ENCODE peak calls at places on chromosomes 6 and 20, in five cellular contexts. C, B, G, F and T are unnamed samples.

GRCh38 chr6:164273491-164273890 is 859.0 kb downstream of the QKI start:
- DNase-seq in C (no peak), B (no peak), G (no peak), F (no peak), T (no peak)

GRCh38 chr20:4483481-4483880 is 238.2 kb upstream of the PRND start:
- DNase-seq in C (peak), B (no peak), G (no peak), F (no peak), T (no peak)

GRCh38 chr6:168380956-168381605 is 59.9 kb upstream of the SMOC2 start:
- DNase-seq in C (no peak), B (no peak), G (no peak), F (no peak), T (no peak)

GRCh38 chr20:1499528-1500420 is 8.6 kb upstream of the SIRPB2 start:
- DNase-seq in C (no peak), B (no peak), G (no peak), F (no peak), T (no peak)

GRCh38 chr20:63860325-63861051 is 810 bp upstream of the ABHD16B start:
- DNase-seq in C (no peak), B (no peak), G (no peak), F (no peak), T (no peak)

GRCh38 chr6:32883789-32884188 is 29.8 kb downstream of the PSMB9 start:
- DNase-seq in C (peak), B (peak), G (peak), F (peak), T (no peak)

GRCh38 chr6:142416179-142416578 is 114.4 kb downstream of the ADGRG6 start:
- DNase-seq in C (peak), B (peak), G (peak), F (no peak), T (no peak)

GRCh38 chr6:150659046-150659763 is 59.5 kb downstream of the PLEKHG1 start:
- DNase-seq in C (no peak), B (no peak), G (no peak), F (no peak), T (no peak)

GRCh38 chr20:13841206-13841605 is 56.4 kb downstream of the NDUFAF5 start:
- DNase-seq in C (no peak), B (no peak), G (no peak), F (no peak), T (no peak)

GRCh38 chr20:214383-214782 is 12.7 kb upstream of the DEFB129 start:
- DNase-seq in C (no peak), B (no peak), G (no peak), F (no peak), T (no peak)

GRCh38 chr20:217266-217665 is 9.8 kb upstream of the DEFB129 start:
- DNase-seq in C (no peak), B (no peak), G (no peak), F (no peak), T (no peak)

GRCh38 chr20:215796-216195 is 11.3 kb upstream of the DEFB129 start:
- DNase-seq in C (no peak), B (no peak), G (no peak), F (no peak), T (no peak)

GRCh38 chr20:221258-221830 is 5.7 kb upstream of the DEFB129 start:
- DNase-seq in C (no peak), B (no peak), G (no peak), F (no peak), T (no peak)

GRCh38 chr20:219290-220115 is 7.6 kb upstream of the DEFB129 start:
- DNase-seq in C (peak), B (no peak), G (peak), F (peak), T (peak)
- TF ChIP-seq CTCF in C (peak), B (peak), G (peak), F (peak), T (peak)

GRCh38 chr6:113701552-113702254 is 155.4 kb upstream of the MARCKS start:
- DNase-seq in C (peak), B (no peak), G (no peak), F (no peak), T (no peak)
- TF ChIP-seq CTCF in C (no peak), B (no peak), G (no peak), F (no peak), T (no peak)

GRCh38 chr6:52306972-52307849 is 22.7 kb upstream of the MCM3 start:
- DNase-seq in C (no peak), B (no peak), G (peak), F (no peak), T (no peak)
- TF ChIP-seq CTCF in C (no peak), B (no peak), G (no peak), F (no peak), T (no peak)

GRCh38 chr20:23118144-23118543 is 32.0 kb upstream of the CD93 start:
- DNase-seq in C (no peak), B (no peak), G (no peak), F (no peak), T (no peak)
- TF ChIP-seq CTCF in C (no peak), B (no peak), G (no peak), F (no peak), T (no peak)